ENCODE peak calls at places on chromosomes 11 and 22, in five cellular contexts. One of them, this sample, is unnamed.

GRCh38 chr11:133619973-133620372 is 87.7 kb upstream of the OPCML start:
- DNase-seq in H9: no peak
- DNase-seq in H1: peak
- DNase-seq in mesenchymal stem cell: no peak
- DNase-seq in trophoblast cell: no peak
- DNase-seq in this sample: no peak

GRCh38 chr22:33539902-33540751 is 380.1 kb downstream of the LARGE1 start:
- DNase-seq in H9: no peak
- DNase-seq in H1: no peak
- DNase-seq in mesenchymal stem cell: no peak
- DNase-seq in trophoblast cell: no peak
- DNase-seq in this sample: no peak

GRCh38 chr22:28882878-28883656 is at the start of gene ZNRF3:
- DNase-seq in H9: peak
- DNase-seq in mesenchymal stem cell: peak
- DNase-seq in trophoblast cell: peak
- DNase-seq in H1: peak
- DNase-seq in this sample: peak

GRCh38 chr22:29071261-29072045 is 1.4 kb upstream of the KREMEN1 start:
- DNase-seq in trophoblast cell: peak
- DNase-seq in mesenchymal stem cell: peak
- DNase-seq in H1: peak
- DNase-seq in H9: peak
- DNase-seq in this sample: peak

GRCh38 chr11:2093575-2094353 is 45.4 kb downstream of the IGF2 start:
- DNase-seq in H1: no peak
- DNase-seq in mesenchymal stem cell: no peak
- DNase-seq in H9: no peak
- DNase-seq in trophoblast cell: no peak
- DNase-seq in this sample: no peak

GRCh38 chr11:100684101-100685065 is 2.7 kb upstream of the ARHGAP42 start:
- DNase-seq in mesenchymal stem cell: no peak
- DNase-seq in trophoblast cell: no peak
- DNase-seq in H9: no peak
- DNase-seq in H1: no peak
- DNase-seq in this sample: no peak

GRCh38 chr11:67483901-67484665 is 1.3 kb downstream of the AIP start:
- DNase-seq in mesenchymal stem cell: no peak
- DNase-seq in H1: no peak
- DNase-seq in trophoblast cell: no peak
- DNase-seq in H9: no peak
- DNase-seq in this sample: no peak

GRCh38 chr11:11536650-11537049 is 85.2 kb downstream of the GALNT18 start:
- DNase-seq in mesenchymal stem cell: no peak
- DNase-seq in trophoblast cell: no peak
- DNase-seq in H9: no peak
- DNase-seq in H1: no peak
- DNase-seq in this sample: no peak

GRCh38 chr11:65043881-65044501 is 3.0 kb downstream of the SAC3D1 start:
- DNase-seq in trophoblast cell: no peak
- DNase-seq in H1: no peak
- DNase-seq in mesenchymal stem cell: no peak
- DNase-seq in H9: no peak
- DNase-seq in this sample: no peak

GRCh38 chr11:504053-504993 is 2.7 kb downstream of the RNH1 start:
- DNase-seq in trophoblast cell: no peak
- DNase-seq in H9: no peak
- DNase-seq in H1: no peak
- DNase-seq in mesenchymal stem cell: no peak
- DNase-seq in this sample: no peak

GRCh38 chr22:32905400-32905799 is 103.9 kb downstream of the TIMP3 start:
- DNase-seq in H1: no peak
- DNase-seq in H9: no peak
- DNase-seq in trophoblast cell: no peak
- DNase-seq in mesenchymal stem cell: no peak
- DNase-seq in this sample: no peak

GRCh38 chr11:3808846-3809623 is 675 bp downstream of the PGAP2 start:
- DNase-seq in H1: no peak
- DNase-seq in mesenchymal stem cell: peak
- DNase-seq in H9: peak
- DNase-seq in trophoblast cell: peak
- DNase-seq in this sample: no peak

GRCh38 chr11:65591939-65592814 is 3.4 kb downstream of the KCNK7 start:
- DNase-seq in H1: no peak
- DNase-seq in H9: peak
- DNase-seq in trophoblast cell: no peak
- DNase-seq in mesenchymal stem cell: peak
- DNase-seq in this sample: no peak

GRCh38 chr11:34157163-34157562 is 51.7 kb downstream of the NAT10 start:
- DNase-seq in trophoblast cell: no peak
- DNase-seq in H9: no peak
- DNase-seq in mesenchymal stem cell: no peak
- DNase-seq in H1: no peak
- DNase-seq in this sample: no peak

GRCh38 chr22:31556627-31557203 is 60.4 kb downstream of the SFI1 start:
- DNase-seq in H9: no peak
- DNase-seq in mesenchymal stem cell: peak
- DNase-seq in H1: no peak
- DNase-seq in trophoblast cell: no peak
- DNase-seq in this sample: peak

GRCh38 chr11:79129702-79130101 is 311.1 kb downstream of the TENM4 start:
- DNase-seq in mesenchymal stem cell: no peak
- DNase-seq in trophoblast cell: no peak
- DNase-seq in H1: no peak
- DNase-seq in H9: no peak
- DNase-seq in this sample: no peak

GRCh38 chr22:32378703-32379272 is 21.1 kb downstream of the RFPL3 start:
- DNase-seq in H9: peak
- DNase-seq in trophoblast cell: peak
- DNase-seq in mesenchymal stem cell: peak
- DNase-seq in H1: peak
- DNase-seq in this sample: peak

GRCh38 chr11:118522571-118523072 is 4.7 kb upstream of the TTC36 start:
- DNase-seq in trophoblast cell: no peak
- DNase-seq in mesenchymal stem cell: peak
- DNase-seq in H9: peak
- DNase-seq in H1: no peak
- DNase-seq in this sample: no peak

GRCh38 chr11:124900464-124900863 is 2.8 kb upstream of the ROBO4 start:
- DNase-seq in H1: peak
- DNase-seq in trophoblast cell: peak
- DNase-seq in H9: peak
- DNase-seq in mesenchymal stem cell: peak
- DNase-seq in this sample: no peak

GRCh38 chr11:60859616-60860250 is 4.0 kb upstream of the PTGDR2 start:
- DNase-seq in mesenchymal stem cell: no peak
- DNase-seq in H9: no peak
- DNase-seq in H1: no peak
- DNase-seq in trophoblast cell: no peak
- DNase-seq in this sample: no peak

GRCh38 chr11:82682003-82682751 is 51.5 kb downstream of the FAM181B start:
- DNase-seq in H1: no peak
- DNase-seq in H9: peak
- DNase-seq in mesenchymal stem cell: peak
- DNase-seq in trophoblast cell: peak
- DNase-seq in this sample: peak

GRCh38 chr22:42684462-42685195 is 35.4 kb upstream of the CYB5R3 start:
- DNase-seq in H9: no peak
- DNase-seq in mesenchymal stem cell: no peak
- DNase-seq in H1: no peak
- DNase-seq in trophoblast cell: no peak
- DNase-seq in this sample: no peak

GRCh38 chr11:134915212-134915611 is 503.2 kb upstream of the B3GAT1 start:
- DNase-seq in H1: no peak
- DNase-seq in mesenchymal stem cell: no peak
- DNase-seq in trophoblast cell: no peak
- DNase-seq in H9: no peak
- DNase-seq in this sample: no peak

GRCh38 chr22:26968873-26969272 is 311.5 kb downstream of the MIAT start:
- DNase-seq in trophoblast cell: no peak
- DNase-seq in H9: no peak
- DNase-seq in H1: no peak
- DNase-seq in mesenchymal stem cell: no peak
- DNase-seq in this sample: no peak

GRCh38 chr22:21796863-21797262 is 61.3 kb upstream of the YPEL1 start:
- DNase-seq in trophoblast cell: no peak
- DNase-seq in mesenchymal stem cell: no peak
- DNase-seq in H1: no peak
- DNase-seq in H9: no peak
- DNase-seq in this sample: no peak

DNA sequence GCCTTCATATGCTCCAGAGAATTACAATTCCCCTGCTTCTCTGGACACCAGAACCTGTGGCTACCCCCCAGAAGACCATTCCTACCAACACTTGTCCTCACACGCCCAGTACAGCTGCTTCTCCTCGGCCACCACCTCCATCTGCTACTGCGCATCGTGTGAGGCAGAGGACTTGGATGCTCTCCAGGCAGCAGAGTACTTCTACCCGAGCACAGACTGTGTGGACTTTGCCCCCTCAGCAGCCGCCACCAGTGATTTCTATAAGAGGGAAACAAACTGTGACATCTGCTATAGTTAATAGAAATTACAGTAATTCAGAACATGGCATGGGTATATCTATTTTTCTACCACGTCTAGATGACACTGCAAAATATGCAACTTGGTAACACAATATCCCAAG is 9.8 kb downstream of the POU2AF3 start:
- DNase-seq in H1: no peak
- DNase-seq in trophoblast cell: no peak
- DNase-seq in H9: no peak
- DNase-seq in mesenchymal stem cell: no peak
- DNase-seq in this sample: no peak
- H2BK12ac ChIP-seq in H1: no peak
- H2BK12ac ChIP-seq in trophoblast cell: no peak
- H2BK12ac ChIP-seq in H9: no peak
- H2BK12ac ChIP-seq in mesenchymal stem cell: no peak
- H2BK12ac ChIP-seq in this sample: no peak

GRCh38 chr11:20310596-20311394 is 52.7 kb upstream of the HTATIP2 start:
- DNase-seq in mesenchymal stem cell: no peak
- DNase-seq in trophoblast cell: no peak
- DNase-seq in H9: no peak
- DNase-seq in H1: no peak
- DNase-seq in this sample: peak
- H2BK12ac ChIP-seq in mesenchymal stem cell: no peak
- H2BK12ac ChIP-seq in trophoblast cell: no peak
- H2BK12ac ChIP-seq in H9: no peak
- H2BK12ac ChIP-seq in H1: no peak
- H2BK12ac ChIP-seq in this sample: no peak

DNA sequence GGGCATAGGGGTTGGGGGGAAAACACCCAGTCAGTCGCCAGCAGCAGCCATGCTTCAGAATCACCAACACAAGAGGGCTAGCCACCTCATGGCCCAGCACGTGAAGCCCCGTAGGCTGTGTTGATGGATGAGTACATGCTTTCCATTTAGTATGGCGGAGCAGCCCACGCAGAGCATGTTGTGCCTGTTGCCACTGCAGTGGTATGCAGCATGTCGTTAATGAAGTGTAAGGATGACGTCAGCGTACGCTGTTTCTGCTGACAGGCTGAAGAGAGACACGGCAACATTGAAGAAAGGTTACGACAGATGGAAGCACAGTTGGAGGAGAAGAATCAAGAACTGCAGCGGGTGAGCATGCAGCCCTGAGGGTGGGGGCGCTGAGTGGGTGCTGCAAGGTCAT is 62.7 kb downstream of the PPFIA1 start:
- DNase-seq in H1: no peak
- DNase-seq in trophoblast cell: no peak
- DNase-seq in H9: no peak
- DNase-seq in mesenchymal stem cell: peak
- DNase-seq in this sample: no peak
- H2BK12ac ChIP-seq in H1: no peak
- H2BK12ac ChIP-seq in trophoblast cell: no peak
- H2BK12ac ChIP-seq in H9: no peak
- H2BK12ac ChIP-seq in mesenchymal stem cell: no peak
- H2BK12ac ChIP-seq in this sample: no peak

DNA sequence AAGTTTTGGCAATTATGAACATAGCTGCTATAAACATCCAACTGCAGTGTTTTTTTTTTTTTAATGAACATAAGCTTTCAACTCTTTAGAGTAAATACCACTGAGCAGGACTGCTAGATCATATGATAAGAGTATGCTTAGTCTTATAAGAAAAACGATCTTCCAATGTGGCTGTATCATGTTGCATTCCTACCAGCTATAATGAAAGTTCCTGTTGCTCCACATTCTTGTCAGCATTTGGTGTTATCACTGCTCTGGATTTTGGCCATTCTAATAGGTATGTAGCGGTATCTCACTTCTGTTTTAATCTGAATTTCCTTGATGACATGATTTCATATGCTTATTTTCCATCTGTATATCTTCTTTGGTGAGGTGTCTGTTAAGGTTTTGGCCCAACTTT is 50.4 kb downstream of the PDGFD start:
- DNase-seq in H9: no peak
- DNase-seq in trophoblast cell: peak
- DNase-seq in H1: no peak
- DNase-seq in mesenchymal stem cell: no peak
- DNase-seq in this sample: no peak
- H2BK12ac ChIP-seq in H9: no peak
- H2BK12ac ChIP-seq in trophoblast cell: no peak
- H2BK12ac ChIP-seq in H1: no peak
- H2BK12ac ChIP-seq in mesenchymal stem cell: no peak
- H2BK12ac ChIP-seq in this sample: no peak

DNA sequence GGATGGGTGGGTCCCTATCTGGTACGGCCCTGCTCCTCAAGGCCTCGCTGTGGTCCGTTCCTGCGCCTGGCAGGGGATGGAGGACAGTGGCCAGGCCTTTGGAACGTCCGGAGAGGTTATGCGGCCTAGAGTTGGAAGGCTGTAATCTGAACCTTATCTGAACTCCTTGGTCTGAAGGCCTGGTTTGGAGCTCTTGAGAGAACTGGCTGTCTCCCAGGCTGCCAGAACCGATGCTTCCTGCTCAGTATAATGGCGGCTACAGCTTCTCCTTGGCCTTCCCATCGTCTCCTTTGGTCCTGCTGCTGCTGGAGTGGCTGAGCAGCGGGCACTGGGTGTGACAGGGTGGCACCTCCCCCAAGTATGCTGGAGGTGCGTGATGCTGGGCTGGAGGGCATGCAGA is 72.8 kb downstream of the FLI1 start:
- DNase-seq in mesenchymal stem cell: no peak
- DNase-seq in trophoblast cell: no peak
- DNase-seq in H1: no peak
- DNase-seq in H9: no peak
- DNase-seq in this sample: no peak
- H2BK12ac ChIP-seq in mesenchymal stem cell: no peak
- H2BK12ac ChIP-seq in trophoblast cell: no peak
- H2BK12ac ChIP-seq in H1: no peak
- H2BK12ac ChIP-seq in H9: no peak
- H2BK12ac ChIP-seq in this sample: peak

DNA sequence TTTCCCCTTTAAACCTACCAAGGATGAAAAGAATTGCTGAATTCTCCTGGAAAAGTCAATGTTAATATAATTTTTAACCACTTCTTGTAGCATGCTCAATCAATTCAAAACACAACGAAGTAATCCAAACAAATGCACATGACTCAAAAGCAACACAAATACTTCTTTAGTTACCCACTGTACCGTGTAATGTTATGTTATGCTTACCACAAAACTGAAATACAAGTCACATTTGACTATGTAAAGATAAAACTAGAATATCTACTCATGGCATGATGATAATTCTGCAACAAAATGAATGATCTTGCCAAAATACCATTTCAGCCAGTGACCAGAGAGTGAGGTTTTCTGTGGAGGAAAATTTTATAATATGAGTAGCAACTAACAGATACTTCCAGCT is 587.0 kb downstream of the DLG2 start:
- DNase-seq in trophoblast cell: no peak
- DNase-seq in mesenchymal stem cell: no peak
- DNase-seq in H9: no peak
- DNase-seq in H1: no peak
- DNase-seq in this sample: no peak
- H2BK12ac ChIP-seq in trophoblast cell: no peak
- H2BK12ac ChIP-seq in mesenchymal stem cell: no peak
- H2BK12ac ChIP-seq in H9: no peak
- H2BK12ac ChIP-seq in H1: no peak
- H2BK12ac ChIP-seq in this sample: no peak

This sample was measured in neuronal stem cell.